ENCODE peak calls at places on chromosomes 16 and 17, in nine cellular contexts. L, P, G, U, Q, H, T, R and M are unnamed samples.
A peak's percentile ranks its signal among the peaks of the same experiment; 100 is the strongest.

GRCh38 chr17:44829558-44830358 is at the start of gene GJC1:
- DNase-seq in U (no peak), Q (no peak), R (no peak), P (peak; percentile 57), L (peak; percentile 46), G (no peak), T (peak; percentile 28), H (no peak), M (no peak)

GRCh38 chr16:85327731-85328664 is 215.7 kb upstream of the CIBAR2 start:
- DNase-seq in T (no peak), Q (no peak), U (no peak), G (no peak), H (no peak), P (no peak), L (no peak), R (no peak), M (no peak)

GRCh38 chr16:27690604-27691003 is 140.7 kb downstream of the KATNIP start:
- DNase-seq in L (peak; percentile 27), U (no peak), R (peak; percentile 21), G (peak; percentile 81), T (peak; percentile 42), P (no peak), Q (no peak), H (no peak), M (no peak)

GRCh38 chr17:64978138-64978537 is 58.9 kb upstream of the LRRC37A3 start:
- DNase-seq in P (no peak), R (no peak), L (no peak), Q (no peak), U (no peak), H (no peak), G (peak; percentile 49), T (no peak), M (no peak)

GRCh38 chr16:13554020-13554419 is 365.9 kb upstream of the ERCC4 start:
- DNase-seq in H (no peak), L (no peak), R (no peak), P (no peak), Q (no peak), T (no peak), G (no peak), U (no peak), M (no peak)

GRCh38 chr17:13476722-13477121 is 125.0 kb downstream of the HS3ST3A1 start:
- DNase-seq in R (peak; percentile 54), G (no peak), P (no peak), L (no peak), Q (no peak), H (no peak), T (peak; percentile 60), U (no peak), M (no peak)

GRCh38 chr17:31631759-31632158 is 227.3 kb downstream of the COPRS start:
- DNase-seq in H (no peak), U (no peak), R (no peak), Q (peak; percentile 24), L (no peak), P (no peak), T (no peak), G (no peak), M (no peak)

GRCh38 chr17:76000016-76000754 is 470 bp upstream of the CDK3 start:
- DNase-seq in G (no peak), R (peak; percentile 39), U (peak; percentile 68), L (peak; percentile 83), T (peak; percentile 46), Q (no peak), H (peak; percentile 39), P (no peak), M (peak; percentile 51)

GRCh38 chr17:80264048-80264792 is 3.6 kb downstream of the RNF213 start:
- DNase-seq in R (no peak), U (peak; percentile 65), P (no peak), H (peak; percentile 29), G (no peak), L (peak; percentile 63), Q (no peak), T (no peak), M (peak; percentile 72)

GRCh38 chr17:81635973-81636504 is 873 bp downstream of the NPLOC4 start:
- DNase-seq in G (no peak), U (no peak), L (no peak), R (peak; percentile 63), H (no peak), P (no peak), T (peak; percentile 65), Q (no peak), M (no peak)

GRCh38 chr16:21161211-21161610 is 2.7 kb downstream of the LDAF1 start:
- DNase-seq in H (no peak), G (no peak), T (no peak), Q (no peak), R (no peak), U (no peak), L (no peak), P (no peak), M (no peak)

GRCh38 chr17:80990921-80991644 is 558 bp upstream of the CHMP6 start:
- DNase-seq in L (no peak), T (no peak), H (no peak), R (no peak), P (no peak), Q (no peak), G (peak; percentile 82), U (peak; percentile 46), M (no peak)

GRCh38 chr17:75854111-75854748 is 905 bp downstream of the WBP2 start:
- DNase-seq in G (no peak), Q (peak; percentile 56), P (no peak), H (no peak), U (no peak), L (no peak), R (peak; percentile 73), T (peak; percentile 78), M (no peak)

GRCh38 chr17:1455291-1455747 is 713 bp downstream of the CRK start:
- DNase-seq in L (peak; percentile 67), R (peak; percentile 72), H (no peak), T (peak; percentile 79), G (peak; percentile 95), U (peak; percentile 79), Q (peak; percentile 58), P (peak; percentile 64), M (peak; percentile 39)